ENCODE peak calls at places on chromosomes 1 and 21, in six cellular contexts. D is amygdala; P is stimulated activated CD8-positive, alpha-beta memory T cell treated with anti-CD3 and anti-CD28 coated beads, Interleukin-7, amount 100 ng/mL, for 1 hour; W is tibial artery; A is EL; B is T-cell. G is an unnamed sample.

GRCh38 chr1:246647513-246647912 is 76.7 kb upstream of the SCCPDH start:
- DNase-seq in P (no peak), B (no peak), W (no peak), D (no peak), A (no peak), G (no peak)

GRCh38 chr1:218804014-218804785 is 369.5 kb upstream of the LYPLAL1 start:
- DNase-seq in A (peak), W (no peak), B (no peak), D (no peak), P (no peak), G (no peak)

GRCh38 chr1:18332626-18333025 is 148.1 kb upstream of the KLHDC7A start:
- DNase-seq in B (no peak), A (no peak), P (no peak), D (no peak), W (no peak), G (no peak)

GRCh38 chr1:25720624-25721023 is 79.4 kb upstream of the SELENON start:
- DNase-seq in B (no peak), D (no peak), A (no peak), W (no peak), P (no peak), G (no peak)

GRCh38 chr1:12114340-12114683 is 51.2 kb downstream of the TNFRSF8 start:
- DNase-seq in P (no peak), B (no peak), W (no peak), A (no peak), D (no peak), G (no peak)

GRCh38 chr1:42170779-42171621 is 6.5 kb upstream of the GUCA2A start:
- DNase-seq in B (no peak), W (no peak), A (no peak), D (no peak), P (no peak), G (no peak)

GRCh38 chr1:56773341-56774066 is 45.7 kb downstream of the FYB2 start:
- DNase-seq in B (no peak), P (no peak), D (no peak), W (no peak), A (peak), G (no peak)

GRCh38 chr1:225476100-225476511 is 48.3 kb upstream of the LBR start:
- DNase-seq in D (no peak), W (no peak), B (no peak), P (no peak), A (no peak), G (no peak)

GRCh38 chr1:18175530-18176377 is 68.2 kb downstream of the IGSF21 start:
- DNase-seq in B (no peak), W (no peak), D (no peak), A (no peak), P (no peak), G (no peak)

GRCh38 chr1:37035828-37036666 is 1.7 kb upstream of the GRIK3 start:
- DNase-seq in B (no peak), D (no peak), A (no peak), W (no peak), P (no peak), G (no peak)

GRCh38 chr1:226628624-226629155 is 80.1 kb downstream of the STUM start:
- DNase-seq in D (no peak), A (no peak), B (no peak), W (peak), P (no peak), G (no peak)

GRCh38 chr1:157478030-157478429 is 74.3 kb downstream of the FCRL5 start:
- DNase-seq in A (no peak), P (no peak), D (no peak), W (no peak), B (no peak), G (no peak)

GRCh38 chr1:236534164-236534651 is 10.4 kb downstream of the LGALS8 start:
- DNase-seq in P (no peak), D (no peak), A (peak), W (no peak), B (no peak), G (peak)

GRCh38 chr1:10225573-10225972 is 15.2 kb downstream of the KIF1B start:
- DNase-seq in D (no peak), P (no peak), A (peak), B (no peak), W (no peak), G (no peak)

GRCh38 chr1:235366286-235366685 is 941 bp upstream of the TBCE start:
- DNase-seq in W (no peak), P (no peak), D (no peak), B (no peak), A (no peak), G (no peak)

GRCh38 chr1:157105988-157106812 is 6.6 kb upstream of the ETV3L start:
- DNase-seq in P (no peak), A (peak), B (no peak), D (no peak), W (no peak), G (peak)

GRCh38 chr1:54404939-54405880 is 984 bp downstream of the SSBP3 start:
- DNase-seq in D (no peak), A (peak), W (no peak), P (no peak), B (peak), G (no peak)

GRCh38 chr1:11422701-11423100 is 56.3 kb upstream of the DISP3 start:
- DNase-seq in P (no peak), B (no peak), D (no peak), A (no peak), W (no peak), G (no peak)

GRCh38 chr1:118294817-118295486 is 109.9 kb upstream of the SPAG17 start:
- DNase-seq in B (no peak), D (no peak), P (no peak), W (no peak), A (no peak), G (no peak)

GRCh38 chr1:4161271-4162006 is 261.4 kb upstream of the C1orf174 start:
- DNase-seq in B (no peak), W (no peak), P (no peak), D (no peak), A (no peak), G (no peak)

GRCh38 chr1:199353906-199354305 is 673.6 kb upstream of the NR5A2 start:
- DNase-seq in W (no peak), A (no peak), B (no peak), P (no peak), D (no peak), G (no peak)

GRCh38 chr1:67560580-67561285 is 124.3 kb upstream of the GADD45A start:
- DNase-seq in W (no peak), D (no peak), P (no peak), A (no peak), B (no peak), G (no peak)

GRCh38 chr21:46193829-46194373 is 9.6 kb upstream of the SPATC1L start:
- DNase-seq in W (no peak), B (no peak), D (no peak), P (no peak), A (no peak), G (no peak)

GRCh38 chr21:40752125-40752524 is 94.8 kb downstream of the DSCAM start:
- DNase-seq in A (no peak), D (no peak), P (no peak), W (no peak), B (no peak), G (no peak)

GRCh38 chr1:22527555-22528296 is 35.6 kb upstream of the EPHA8 start:
- DNase-seq in W (peak), A (no peak), B (no peak), D (no peak), P (no peak), G (no peak)

GRCh38 chr1:223756806-223757700 is 44.7 kb downstream of the CAPN2 start:
- DNase-seq in B (no peak), A (no peak), D (no peak), W (no peak), P (no peak), G (no peak)

GRCh38 chr1:26215246-26215645 is 18.8 kb upstream of the CEP85 start:
- DNase-seq in B (no peak), P (no peak), A (no peak), W (no peak), D (no peak), G (no peak)

GRCh38 chr1:94305704-94306103 is 68.3 kb upstream of the ARHGAP29 start:
- DNase-seq in B (no peak), A (peak), W (no peak), P (no peak), D (no peak), G (no peak)

GRCh38 chr1:178397678-178398077 is 99.1 kb downstream of the CLEC20A start:
- DNase-seq in A (peak), P (no peak), W (no peak), D (no peak), B (no peak), G (no peak)